ENCODE peak calls at places on chromosomes 16 and 17, in four cellular contexts. V is head of caudate nucleus, K is AG10803, Z is body of pancreas. O is an unnamed sample.

GRCh38 chr17:1055751-1056645 is 59.1 kb downstream of the TIMM22 start:
- DNase-seq in V (peak; percentile 80), K (peak; percentile 52), Z (peak; percentile 72), O (peak; percentile 19)

GRCh38 chr17:80941171-80941570 is 50.5 kb upstream of the CHMP6 start:
- DNase-seq in V (no peak), K (no peak), Z (no peak), O (no peak)

GRCh38 chr17:76562734-76563148 is 22.9 kb downstream of the PRCD start:
- DNase-seq in V (no peak), K (peak; percentile 88), Z (no peak), O (peak; percentile 95)

GRCh38 chr17:64331946-64332493 is 58.6 kb downstream of the PECAM1 start:
- DNase-seq in V (no peak), K (no peak), Z (no peak), O (peak; percentile 21)

GRCh38 chr16:15607700-15608396 is 35.1 kb downstream of the MARF1 start:
- DNase-seq in V (no peak), K (no peak), Z (no peak), O (peak; percentile 58)

GRCh38 chr17:17941015-17941414 is 31.2 kb downstream of the TOM1L2 start:
- DNase-seq in V (no peak), K (no peak), Z (no peak), O (no peak)

GRCh38 chr17:42233148-42233547 is 38.9 kb upstream of the GHDC start:
- DNase-seq in V (no peak), K (peak; percentile 67), Z (no peak), O (peak; percentile 41)

GRCh38 chr16:12655530-12655929 is 148.2 kb downstream of the CPPED1 start:
- DNase-seq in V (no peak), K (no peak), Z (no peak), O (no peak)

GRCh38 chr16:89357055-89357454 is 133.3 kb downstream of the ANKRD11 start:
- DNase-seq in V (no peak), K (no peak), Z (no peak), O (no peak)

GRCh38 chr17:2054262-2054739 is 602 bp upstream of the HIC1 start:
- DNase-seq in V (peak; percentile 51), K (no peak), Z (no peak), O (peak; percentile 59)

GRCh38 chr16:50323335-50324011 is 45.3 kb downstream of the BRD7 start:
- DNase-seq in V (no peak), K (peak; percentile 66), Z (no peak), O (peak; percentile 23)

GRCh38 chr17:65537343-65537844 is 24.1 kb downstream of the AXIN2 start:
- DNase-seq in V (no peak), K (no peak), Z (no peak), O (no peak)

GRCh38 chr16:68367034-68367433 is 56.2 kb downstream of the PRMT7 start:
- DNase-seq in V (peak; percentile 63), K (peak; percentile 30), Z (no peak), O (peak; percentile 12)

GRCh38 chr17:81076097-81076754 is 41.3 kb downstream of the BAIAP2 start:
- DNase-seq in V (peak; percentile 60), K (no peak), Z (no peak), O (no peak)

GRCh38 chr17:50219939-50220465 is 18.6 kb upstream of the COL1A1 start:
- DNase-seq in V (no peak), K (peak; percentile 82), Z (no peak), O (peak; percentile 39)

GRCh38 chr17:50331085-50331791 is 14.7 kb upstream of the XYLT2 start:
- DNase-seq in V (peak; percentile 4), K (peak; percentile 85), Z (no peak), O (peak; percentile 76)

GRCh38 chr16:3669067-3669466 is 14.6 kb downstream of the DNASE1 start:
- DNase-seq in V (no peak), K (no peak), Z (no peak), O (no peak)

GRCh38 chr17:77438241-77439204 is 297.8 kb downstream of the SEC14L1 start:
- DNase-seq in V (no peak), K (no peak), Z (no peak), O (no peak)

GRCh38 chr16:20369452-20370054 is 17.0 kb upstream of the UMOD start:
- DNase-seq in V (no peak), K (no peak), Z (no peak), O (no peak)

GRCh38 chr17:66518677-66519076 is 216.3 kb downstream of the PRKCA start:
- DNase-seq in V (no peak), K (no peak), Z (no peak), O (no peak)

GRCh38 chr16:4517812-4518211 is 20.8 kb downstream of the CDIP1 start:
- DNase-seq in V (peak; percentile 71), K (no peak), Z (no peak), O (no peak)

GRCh38 chr17:27293359-27293897 is 486 bp upstream of the WSB1 start:
- DNase-seq in V (no peak), K (no peak), Z (peak; percentile 30), O (no peak)

GRCh38 chr17:1830288-1830687 is 483 bp downstream of the RPA1 start:
- DNase-seq in V (no peak), K (no peak), Z (no peak), O (no peak)

GRCh38 chr17:73474370-73474988 is 162.7 kb upstream of the CDC42EP4 start:
- DNase-seq in V (peak; percentile 68), K (peak; percentile 39), Z (peak; percentile 66), O (no peak)

GRCh38 chr16:31063843-31064611 is 10.0 kb downstream of the ZNF668 start:
- DNase-seq in V (no peak), K (no peak), Z (no peak), O (no peak)

GRCh38 chr17:27506348-27507218 is 50.3 kb downstream of the KSR1 start:
- DNase-seq in V (no peak), K (no peak), Z (no peak), O (no peak)

GRCh38 chr16:22195695-22196558 is 10.2 kb upstream of the EEF2K start:
- DNase-seq in V (peak; percentile 92), K (peak; percentile 83), Z (peak; percentile 95), O (peak; percentile 74)

GRCh38 chr16:31465788-31466370 is 6.1 kb upstream of the TGFB1I1 start:
- DNase-seq in V (no peak), K (no peak), Z (no peak), O (no peak)

GRCh38 chr16:81583893-81584705 is 139.5 kb downstream of the CMIP start:
- DNase-seq in V (no peak), K (peak; percentile 63), Z (no peak), O (peak; percentile 64)

GRCh38 chr16:73171380-73171779 is 123.5 kb upstream of the ZFHX3 start:
- DNase-seq in V (no peak), K (no peak), Z (no peak), O (no peak)

GRCh38 chr16:86110726-86111125 is 211.8 kb downstream of the IRF8 start:
- DNase-seq in V (no peak), K (no peak), Z (no peak), O (no peak)

GRCh38 chr17:14359251-14359939 is 58.5 kb downstream of the HS3ST3B1 start:
- DNase-seq in V (no peak), K (no peak), Z (no peak), O (no peak)

GRCh38 chr17:42849451-42850157 is 1.4 kb upstream of the AOC3 start:
- DNase-seq in V (no peak), K (peak; percentile 23), Z (no peak), O (no peak)

GRCh38 chr17:1713878-1714487 is 3.8 kb upstream of the TLCD2 start:
- DNase-seq in V (no peak), K (peak; percentile 50), Z (peak; percentile 54), O (peak; percentile 43)

GRCh38 chr17:74274703-74275340 is 788 bp downstream of the DNAI2 start:
- DNase-seq in V (no peak), K (no peak), Z (no peak), O (no peak)

O was measured in HCEC 1CT.